ENCODE peak calls at places on chromosomes 12 and 14, in ten cellular contexts. W is type B pancreatic cell, Q is mucosa of descending colon, S is activated B cell treated with CpG ODN at 0.5 μM for 24 hours, M is AG04450, Y is WTC11, P is RWPE1, R is cardiac fibroblast, E is neural crest cell, G is pancreas. V is an unnamed sample.

GRCh38 chr12:103801709-103802585 is 39.1 kb downstream of the NT5DC3 start:
- DNase-seq in S (no peak), Y (no peak), M (no peak), Q (no peak), W (no peak), P (peak; percentile 31), E (no peak), R (peak; percentile 42), G (no peak), V (no peak)

GRCh38 chr12:16763901-16764300 is 157.9 kb upstream of the LMO3 start:
- DNase-seq in S (no peak), Y (no peak), M (no peak), G (no peak), P (no peak), Q (no peak), R (no peak), W (no peak), E (no peak), V (no peak)

GRCh38 chr14:103385994-103386491 is 828 bp downstream of the MARK3 start:
- DNase-seq in R (peak; percentile 46), E (peak; percentile 12), M (no peak), S (peak; percentile 38), G (no peak), W (no peak), Y (peak; percentile 29), Q (peak; percentile 68), P (no peak), V (peak; percentile 37)

GRCh38 chr14:68888025-68888850 is 90.9 kb downstream of the ACTN1 start:
- DNase-seq in R (peak; percentile 48), G (no peak), S (no peak), P (no peak), Q (no peak), Y (no peak), W (no peak), E (no peak), M (no peak), V (no peak)

GRCh38 chr12:46395308-46395707 is 22.7 kb upstream of the SLC38A2 start:
- DNase-seq in G (no peak), Y (no peak), W (no peak), M (no peak), S (no peak), Q (no peak), P (no peak), E (no peak), R (no peak), V (no peak)

GRCh38 chr14:61321385-61322010 is at the start of gene PRKCH:
- DNase-seq in M (no peak), R (peak; percentile 64), Q (peak; percentile 89), W (peak; percentile 79), S (peak; percentile 42), P (peak; percentile 67), Y (peak; percentile 73), E (peak; percentile 28), G (peak; percentile 81), V (peak; percentile 78)

GRCh38 chr12:104226672-104227071 is 11.1 kb downstream of the TXNRD1 start:
- DNase-seq in R (peak; percentile 82), Y (no peak), M (no peak), Q (no peak), P (no peak), G (no peak), W (no peak), S (no peak), E (no peak), V (no peak)

GRCh38 chr12:118061876-118062791 is 1.2 kb upstream of the WSB2 start:
- DNase-seq in G (peak; percentile 37), P (peak; percentile 62), Y (peak; percentile 42), Q (peak; percentile 56), W (no peak), S (peak; percentile 20), E (no peak), R (peak; percentile 63), M (no peak), V (no peak)

GRCh38 chr12:6295187-6295811 is 15.2 kb upstream of the PLEKHG6 start:
- DNase-seq in R (peak; percentile 92), G (peak; percentile 61), P (peak; percentile 89), Y (no peak), S (no peak), M (peak; percentile 32), Q (peak; percentile 77), W (no peak), E (no peak), V (no peak)

GRCh38 chr14:37595809-37596595 is 573 bp downstream of the TTC6 start:
- DNase-seq in R (no peak), P (peak; percentile 77), Q (peak; percentile 91), E (no peak), M (no peak), G (peak; percentile 47), W (no peak), Y (peak; percentile 65), S (no peak), V (no peak)

GRCh38 chr14:36223558-36223957 is 47.0 kb upstream of the PTCSC3 start:
- DNase-seq in R (no peak), P (no peak), S (no peak), W (no peak), Y (no peak), G (no peak), E (no peak), Q (no peak), M (no peak), V (no peak)

DNA sequence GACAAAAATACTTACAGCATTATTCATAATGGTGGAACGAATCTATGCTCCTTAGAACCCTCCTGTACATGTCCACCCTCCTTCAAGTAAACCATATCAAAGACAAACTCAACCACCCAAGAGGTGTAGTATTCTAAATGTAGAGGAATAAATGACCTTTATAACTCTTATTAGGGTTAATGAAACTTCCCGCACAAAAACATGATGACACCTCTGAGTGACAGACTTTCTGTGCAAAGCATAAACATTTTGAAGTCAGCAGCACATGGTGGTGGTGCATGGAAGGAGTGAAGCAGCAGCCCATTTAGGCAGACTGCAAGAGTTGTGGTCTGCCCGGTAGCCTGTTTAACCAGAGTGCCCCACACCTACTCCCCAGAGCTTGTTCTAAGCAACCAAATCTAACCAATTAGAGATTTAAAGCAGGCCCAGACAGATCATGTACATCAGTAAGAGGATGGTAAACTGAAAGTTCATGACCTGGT is 615 bp upstream of the ASB8 start:
- DNase-seq in P (no peak), M (no peak), Y (no peak), W (no peak), Q (no peak), R (no peak), G (no peak), S (no peak), E (no peak), V (no peak)
- TF ChIP-seq CTCF in P (no peak), M (no peak), Y (no peak), W (no peak), Q (no peak), R (no peak), G (no peak), S (no peak), E (peak; percentile 34), V (no peak)

DNA sequence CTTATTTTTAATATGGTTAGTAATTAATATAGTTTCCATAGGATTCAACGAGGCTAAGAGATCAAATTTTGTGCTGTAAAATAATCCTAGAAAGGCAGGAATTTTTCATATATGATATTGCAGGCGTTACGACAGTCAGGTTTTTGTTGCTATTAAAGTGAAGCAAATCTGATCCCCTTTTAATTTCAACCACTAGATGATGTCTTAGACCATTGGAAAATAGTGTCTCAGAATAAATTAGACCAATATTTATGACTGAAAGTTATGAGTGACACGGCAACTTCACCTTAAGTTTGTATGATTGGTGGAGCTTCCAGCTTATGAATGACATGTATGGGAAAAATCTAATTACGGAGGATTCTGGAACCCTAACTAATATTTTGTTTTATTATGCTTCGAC is 2.5 kb downstream of the TPH2 start:
- DNase-seq in R (no peak), P (no peak), E (no peak), Y (no peak), W (no peak), G (no peak), Q (no peak), M (no peak), S (no peak), V (no peak)
- TF ChIP-seq CTCF in R (no peak), P (no peak), E (no peak), Y (no peak), W (no peak), G (no peak), Q (no peak), M (peak; percentile 11), S (no peak), V (no peak)

DNA sequence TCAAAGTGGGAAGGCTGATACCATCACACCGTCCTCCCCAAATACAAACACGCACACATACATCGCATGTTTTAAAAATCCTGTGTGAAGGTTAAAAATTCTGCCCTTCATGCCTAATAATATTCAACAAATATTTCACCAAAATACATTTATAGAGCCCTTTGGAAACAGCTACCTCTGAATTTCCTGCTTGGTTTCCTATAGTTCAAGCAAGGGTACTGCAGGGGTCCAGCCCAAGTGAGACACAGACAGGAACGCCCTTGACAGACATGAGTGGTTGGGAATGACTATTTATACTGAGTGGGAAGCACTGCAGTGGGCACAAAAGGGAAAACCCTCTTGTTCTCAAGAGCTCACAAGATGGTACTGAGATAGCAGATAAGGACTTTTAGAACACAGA is 51.0 kb downstream of the ST8SIA1 start:
- DNase-seq in P (no peak), G (no peak), Q (no peak), Y (no peak), R (no peak), M (no peak), E (no peak), S (no peak), W (no peak), V (no peak)
- TF ChIP-seq CTCF in P (no peak), G (no peak), Q (no peak), Y (no peak), R (peak; percentile 24), M (peak; percentile 20), E (no peak), S (no peak), W (peak; percentile 55), V (no peak)

GRCh38 chr12:8912910-8913309 is 1.4 kb upstream of the PHC1 start:
- DNase-seq in W (no peak), E (peak; percentile 11), S (no peak), G (peak; percentile 16), R (no peak), P (peak; percentile 50), M (no peak), Q (no peak), Y (peak; percentile 38), V (no peak)
- TF ChIP-seq CTCF in W (peak; percentile 65), E (peak; percentile 68), S (no peak), G (no peak), R (no peak), P (no peak), M (peak; percentile 10), Q (no peak), Y (peak; percentile 20), V (no peak)

GRCh38 chr12:49069507-49070346 is at the start of gene RHEBL1:
- DNase-seq in G (peak; percentile 98), P (peak; percentile 98), W (peak; percentile 98), S (peak; percentile 98), Y (peak; percentile 95), R (peak; percentile 98), Q (peak; percentile 99), M (peak; percentile 78), E (peak; percentile 98), V (peak; percentile 97)
- TF ChIP-seq CTCF in G (no peak), P (peak; percentile 47), W (no peak), S (no peak), Y (no peak), R (peak; percentile 16), Q (no peak), M (peak; percentile 16), E (no peak), V (no peak)

GRCh38 chr12:48061943-48062719 is 43.7 kb downstream of the SENP1 start:
- DNase-seq in M (no peak), Y (no peak), E (no peak), S (no peak), G (no peak), W (no peak), R (no peak), P (no peak), Q (no peak), V (no peak)
- TF ChIP-seq CTCF in M (no peak), Y (no peak), E (peak; percentile 49), S (no peak), G (no peak), W (peak; percentile 65), R (no peak), P (no peak), Q (no peak), V (no peak)